ENCODE peak calls at places on chromosomes 13 and 19, in six cellular contexts. V is testis, U is AG10803, W is brain microvascular endothelial cell, O is glutamatergic neuron, Y is psoas muscle. E is an unnamed sample.

GRCh38 chr13:112510002-112510780 is 77.8 kb downstream of the TUBGCP3 start:
- DNase-seq in Y (no peak), O (peak; percentile 49), V (peak; percentile 54), W (peak; percentile 56), U (peak; percentile 78), E (peak; percentile 45)

GRCh38 chr19:3606174-3606689 is 443 bp downstream of the TBXA2R start:
- DNase-seq in U (no peak), O (no peak), W (no peak), Y (no peak), V (no peak), E (no peak)

GRCh38 chr19:47068876-47069406 is 20.5 kb upstream of the TMEM160 start:
- DNase-seq in W (no peak), U (no peak), V (no peak), O (no peak), Y (no peak), E (no peak)

GRCh38 chr13:73496711-73497110 is 437.9 kb downstream of the KLF5 start:
- DNase-seq in O (no peak), W (no peak), U (no peak), Y (no peak), V (no peak), E (no peak)

GRCh38 chr13:39201075-39201630 is 162.9 kb downstream of the NHLRC3 start:
- DNase-seq in U (no peak), O (no peak), W (no peak), V (no peak), Y (no peak), E (no peak)

GRCh38 chr13:75771818-75772217 is 135.7 kb downstream of the LMO7 start:
- DNase-seq in V (no peak), W (peak; percentile 43), O (no peak), U (peak; percentile 77), Y (no peak), E (no peak)

GRCh38 chr13:28355822-28356371 is 139.0 kb downstream of the FLT1 start:
- DNase-seq in W (peak; percentile 97), V (no peak), U (peak; percentile 56), Y (no peak), O (no peak), E (no peak)

GRCh38 chr13:106182404-106182803 is 353.1 kb downstream of the EFNB2 start:
- DNase-seq in W (peak; percentile 83), V (no peak), O (no peak), Y (no peak), U (peak; percentile 92), E (no peak)

GRCh38 chr13:85586422-85586831 is 212.8 kb downstream of the SLITRK6 start:
- DNase-seq in W (peak; percentile 14), U (no peak), O (no peak), Y (no peak), V (no peak), E (no peak)

GRCh38 chr19:41696402-41697197 is 8.5 kb upstream of the CEACAM7 start:
- DNase-seq in Y (no peak), W (no peak), V (no peak), U (no peak), O (no peak), E (no peak)

GRCh38 chr13:73914119-73914518 is 220.1 kb downstream of the KLF12 start:
- DNase-seq in U (peak; percentile 38), O (peak; percentile 45), Y (no peak), V (no peak), W (peak; percentile 67), E (no peak)

GRCh38 chr13:40622761-40623160 is 43.7 kb downstream of the FOXO1 start:
- DNase-seq in V (no peak), Y (no peak), O (no peak), W (no peak), U (no peak), E (no peak)

GRCh38 chr19:10927691-10928562 is 512 bp downstream of the YIPF2 start:
- DNase-seq in Y (no peak), W (no peak), O (no peak), V (no peak), U (peak; percentile 25), E (no peak)

GRCh38 chr13:103101902-103102301 is 35.7 kb upstream of the SLC10A2 start:
- DNase-seq in O (no peak), V (no peak), W (no peak), U (no peak), Y (no peak), E (no peak)

GRCh38 chr19:2529473-2529918 is 53.6 kb downstream of the GADD45B start:
- DNase-seq in Y (peak; percentile 67), U (peak; percentile 97), W (peak; percentile 90), O (no peak), V (no peak), E (peak; percentile 66)

GRCh38 chr13:106917024-106917491 is 349.1 kb upstream of the ARGLU1 start:
- DNase-seq in U (peak; percentile 5), O (peak; percentile 29), Y (peak; percentile 14), W (no peak), V (no peak), E (no peak)

GRCh38 chr13:87122551-87122950 is 548.6 kb upstream of the SLITRK5 start:
- DNase-seq in V (no peak), Y (no peak), U (peak; percentile 26), W (peak; percentile 29), O (no peak), E (no peak)

GRCh38 chr13:64158910-64159309 is 2743.3 kb upstream of the PCDH20 start:
- DNase-seq in O (no peak), W (peak; percentile 63), U (peak; percentile 67), V (no peak), Y (no peak), E (no peak)

GRCh38 chr13:64154514-64154913 is 2738.9 kb upstream of the PCDH20 start:
- DNase-seq in O (no peak), W (no peak), V (no peak), U (peak; percentile 28), Y (no peak), E (no peak)
- TF ChIP-seq CTCF in O (peak; percentile 18), W (no peak), V (no peak), U (peak; percentile 48), Y (no peak), E (no peak)

GRCh38 chr19:33395561-33396550 is 22.3 kb downstream of the CEBPG start:
- DNase-seq in O (peak; percentile 43), Y (peak; percentile 71), V (peak; percentile 85), W (no peak), U (peak; percentile 71), E (no peak)

GRCh38 chr19:33398361-33399060 is 25.0 kb downstream of the CEBPG start:
- DNase-seq in O (no peak), U (no peak), V (no peak), Y (no peak), W (no peak), E (no peak)

GRCh38 chr19:33396701-33397535 is 23.4 kb downstream of the CEBPG start:
- DNase-seq in W (no peak), V (no peak), Y (peak; percentile 22), O (peak; percentile 16), U (no peak), E (no peak)

GRCh38 chr19:33399081-33399744 is 25.7 kb downstream of the CEBPG start:
- DNase-seq in O (peak; percentile 27), V (no peak), U (no peak), Y (no peak), W (no peak), E (no peak)

GRCh38 chr19:33397536-33398360 is 24.2 kb downstream of the CEBPG start:
- DNase-seq in Y (no peak), W (no peak), U (no peak), V (no peak), O (peak; percentile 46), E (no peak)
- TF ChIP-seq CTCF in Y (no peak), W (peak; percentile 68), U (peak; percentile 7), V (no peak), O (peak; percentile 25), E (no peak)

GRCh38 chr19:1523412-1524205 is at the start of gene PLK5:
- DNase-seq in V (peak; percentile 51), Y (no peak), O (peak; percentile 56), U (no peak), W (no peak), E (no peak)
- TF ChIP-seq CTCF in V (no peak), Y (no peak), O (no peak), U (no peak), W (no peak), E (no peak)

GRCh38 chr13:90732049-90732448 is 615.4 kb upstream of the MIR17HG start:
- DNase-seq in O (no peak), Y (no peak), V (no peak), U (no peak), W (no peak), E (no peak)
- TF ChIP-seq CTCF in O (no peak), Y (no peak), V (no peak), U (peak; percentile 3), W (peak; percentile 14), E (no peak)